ENCODE peak calls at places on chromosomes 16 and 17, in four cellular contexts. W is tibial artery, E is breast epithelium, T is A673. X is an unnamed sample. For H3K4me1, the result is how much of the 10 kb centered on the place peaks cover.

GRCh38 chr17:41397003-41397665 is at the start of gene KRT31:
- DNase-seq in W (no peak), E (no peak), T (no peak), X (no peak)

GRCh38 chr17:65449495-65449894 is 112.0 kb downstream of the AXIN2 start:
- DNase-seq in W (no peak), E (no peak), T (no peak), X (no peak)

GRCh38 chr17:69406906-69407305 is 7.6 kb upstream of the MAP2K6 start:
- DNase-seq in W (no peak), E (no peak), T (no peak), X (no peak)

GRCh38 chr16:11319529-11320146 is 25.6 kb upstream of the RMI2 start:
- DNase-seq in W (no peak), E (no peak), T (peak), X (no peak)

GRCh38 chr16:85968041-85968920 is 69.3 kb downstream of the IRF8 start:
- DNase-seq in W (no peak), E (no peak), T (no peak), X (no peak)

GRCh38 chr17:22469101-22469880 is 777.0 kb downstream of the KCNJ18 start:
- DNase-seq in W (no peak), E (no peak), T (no peak), X (no peak)

GRCh38 chr17:73744411-73744810 is 100.2 kb upstream of the SDK2 start:
- DNase-seq in W (no peak), E (no peak), T (no peak), X (no peak)

GRCh38 chr17:50059759-50060273 is 3.9 kb downstream of the ITGA3 start:
- DNase-seq in W (peak), E (no peak), T (no peak), X (no peak)

GRCh38 chr17:45147581-45148182 is 593 bp upstream of the HEXIM1 start:
- DNase-seq in W (peak), E (peak), T (peak), X (peak)

GRCh38 chr16:78684655-78685400 is 585.4 kb downstream of the WWOX start:
- DNase-seq in W (peak), E (no peak), T (no peak), X (no peak)

GRCh38 chr17:8744086-8744781 is 402 bp downstream of the CCDC42 start:
- DNase-seq in W (no peak), E (no peak), T (no peak), X (no peak)

GRCh38 chr16:15899538-15900100 is 11.2 kb upstream of the CEP20 start:
- DNase-seq in W (no peak), E (peak), T (no peak), X (no peak)

DNA sequence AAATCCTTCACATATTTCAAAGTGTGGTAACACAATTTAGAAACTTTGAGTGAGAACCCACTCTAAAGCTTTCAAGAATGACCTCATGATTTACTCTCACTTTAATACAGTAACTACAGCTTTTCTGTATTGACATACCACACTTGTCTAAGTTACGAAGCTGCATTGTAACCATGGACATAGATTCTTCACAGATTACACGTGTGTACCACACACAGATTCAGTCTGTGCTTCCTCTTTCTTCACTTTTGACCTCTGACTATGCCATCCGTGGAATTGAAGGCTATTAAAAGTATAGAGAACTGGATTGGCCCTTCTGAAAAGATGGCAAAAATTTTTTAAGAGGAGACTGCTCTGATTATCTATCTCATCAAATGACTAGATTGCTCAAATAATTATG is 172.7 kb downstream of the TANC2 start:
- DNase-seq in W (no peak), E (no peak), T (no peak), X (no peak)
- H3K4me1 ChIP-seq in W (under half), E (under half), T (under half), X (under half)

GRCh38 chr17:7575481-7575883 is 4.0 kb upstream of the CD68 start:
- DNase-seq in W (no peak), E (no peak), T (no peak), X (no peak)
- H3K4me3 ChIP-seq in W (peak), E (no peak), T (peak), X (no peak)

GRCh38 chr17:61578645-61579044 is 12.4 kb downstream of the NACA2 start:
- DNase-seq in W (no peak), E (no peak), T (no peak), X (no peak)
- H3K4me1 ChIP-seq in W (under half), E (under half), T (under half), X (under half)

GRCh38 chr17:68035131-68035522 is 408 bp upstream of the KPNA2 start:
- DNase-seq in W (peak), E (peak), T (peak), X (no peak)
- H3K4me3 ChIP-seq in W (peak), E (peak), T (peak), X (no peak)

GRCh38 chr17:79441607-79442006 is 169.2 kb downstream of the RBFOX3 start:
- DNase-seq in W (no peak), E (no peak), T (no peak), X (no peak)
- H3K4me1 ChIP-seq in W (under half), E (under half), T (under half), X (under half)

GRCh38 chr16:1538804-1539520 is 5.5 kb downstream of the TMEM204 start:
- DNase-seq in W (no peak), E (no peak), T (no peak), X (peak)

GRCh38 chr16:1537138-1537577 is 3.7 kb downstream of the TMEM204 start:
- DNase-seq in W (no peak), E (no peak), T (no peak), X (no peak)

GRCh38 chr16:1536601-1537000 is 3.1 kb downstream of the TMEM204 start:
- DNase-seq in W (no peak), E (no peak), T (no peak), X (no peak)

GRCh38 chr16:1539720-1540555 is 6.5 kb downstream of the TMEM204 start:
- DNase-seq in W (no peak), E (no peak), T (no peak), X (no peak)

GRCh38 chr16:1537763-1538289 is 4.4 kb downstream of the TMEM204 start:
- DNase-seq in W (no peak), E (no peak), T (no peak), X (peak)
- H3K4me3 ChIP-seq in W (peak), E (no peak), T (no peak), X (peak)